ENCODE peak calls at places on chromosomes 4 and X, in seven cellular contexts. C is left lung; P is right lobe of liver; H is HepG2; E is heart right ventricle; L is pancreas; Y is CD4-positive, CD25-positive, alpha-beta regulatory T cell. R is an unnamed sample. For H3K4me1 and H3K36me3, the result is how much of the 10 kb centered on the place peaks cover.

GRCh38 chrX:107542500-107542899 is 85.8 kb upstream of the PRPS1 start:
- ATAC-seq in C (peak), P (no peak), H (peak), E (no peak), L (peak), Y (no peak), R (no peak)

GRCh38 chrX:105610401-105610800 is 211.9 kb upstream of the NRK start:
- ATAC-seq in C (no peak), P (no peak), H (no peak), E (no peak), L (no peak), Y (no peak), R (no peak)

GRCh38 chrX:16785247-16786138 is 773 bp upstream of the TXLNG start:
- ATAC-seq in C (peak), P (peak), H (peak), E (no peak), L (peak), Y (no peak), R (no peak)

GRCh38 chr4:140213116-140213515 is 59.1 kb upstream of the MAML3 start:
- ATAC-seq in C (no peak), P (no peak), H (no peak), E (no peak), L (no peak), Y (no peak), R (no peak)

GRCh38 chr4:183527326-183527725 is 22.5 kb downstream of the ING2 start:
- ATAC-seq in C (no peak), P (no peak), H (no peak), E (no peak), L (no peak), Y (no peak), R (no peak)

GRCh38 chr4:129545599-129546278 is 449.8 kb downstream of the C4orf33 start:
- ATAC-seq in C (peak), P (peak), H (no peak), E (peak), L (peak), Y (no peak), R (peak)

GRCh38 chr4:184287697-184288255 is 70.1 kb upstream of the ENPP6 start:
- ATAC-seq in C (peak), P (peak), H (peak), E (peak), L (peak), Y (no peak), R (peak)

GRCh38 chrX:123846598-123847038 is 13.2 kb upstream of the XIAP start:
- ATAC-seq in C (no peak), P (no peak), H (no peak), E (no peak), L (no peak), Y (no peak), R (no peak)

GRCh38 chr4:1198070-1198844 is 25.9 kb upstream of the SPON2 start:
- ATAC-seq in C (no peak), P (no peak), H (no peak), E (no peak), L (no peak), Y (no peak), R (no peak)

GRCh38 chr4:1201851-1202525 is 29.6 kb upstream of the SPON2 start:
- ATAC-seq in C (peak), P (peak), H (no peak), E (peak), L (peak), Y (peak), R (peak)

GRCh38 chr4:1202526-1203378 is 30.4 kb upstream of the SPON2 start:
- ATAC-seq in C (no peak), P (no peak), H (no peak), E (no peak), L (no peak), Y (no peak), R (no peak)

GRCh38 chr4:1200425-1201035 is 28.1 kb upstream of the SPON2 start:
- ATAC-seq in C (peak), P (no peak), H (no peak), E (peak), L (peak), Y (no peak), R (peak)

GRCh38 chr4:1199556-1200331 is 27.4 kb upstream of the SPON2 start:
- ATAC-seq in C (no peak), P (no peak), H (no peak), E (no peak), L (no peak), Y (no peak), R (no peak)
- H3K4me1 ChIP-seq in C (half or more), P (under half), H (under half), E (under half), L (under half), Y (under half), R (under half)

GRCh38 chrX:7147978-7148824 is at the start of gene PUDP:
- ATAC-seq in C (peak), P (peak), H (peak), E (peak), L (peak), Y (peak), R (peak)

GRCh38 chrX:7145454-7145853 is 2.1 kb upstream of the STS start:
- ATAC-seq in C (no peak), P (peak), H (no peak), E (no peak), L (peak), Y (no peak), R (no peak)

GRCh38 chrX:7146026-7146702 is 1.3 kb upstream of the STS start:
- ATAC-seq in C (no peak), P (peak), H (no peak), E (no peak), L (no peak), Y (no peak), R (no peak)

GRCh38 chrX:7147431-7147977 is at the start of gene STS:
- ATAC-seq in C (peak), P (peak), H (peak), E (peak), L (peak), Y (peak), R (peak)

DNA sequence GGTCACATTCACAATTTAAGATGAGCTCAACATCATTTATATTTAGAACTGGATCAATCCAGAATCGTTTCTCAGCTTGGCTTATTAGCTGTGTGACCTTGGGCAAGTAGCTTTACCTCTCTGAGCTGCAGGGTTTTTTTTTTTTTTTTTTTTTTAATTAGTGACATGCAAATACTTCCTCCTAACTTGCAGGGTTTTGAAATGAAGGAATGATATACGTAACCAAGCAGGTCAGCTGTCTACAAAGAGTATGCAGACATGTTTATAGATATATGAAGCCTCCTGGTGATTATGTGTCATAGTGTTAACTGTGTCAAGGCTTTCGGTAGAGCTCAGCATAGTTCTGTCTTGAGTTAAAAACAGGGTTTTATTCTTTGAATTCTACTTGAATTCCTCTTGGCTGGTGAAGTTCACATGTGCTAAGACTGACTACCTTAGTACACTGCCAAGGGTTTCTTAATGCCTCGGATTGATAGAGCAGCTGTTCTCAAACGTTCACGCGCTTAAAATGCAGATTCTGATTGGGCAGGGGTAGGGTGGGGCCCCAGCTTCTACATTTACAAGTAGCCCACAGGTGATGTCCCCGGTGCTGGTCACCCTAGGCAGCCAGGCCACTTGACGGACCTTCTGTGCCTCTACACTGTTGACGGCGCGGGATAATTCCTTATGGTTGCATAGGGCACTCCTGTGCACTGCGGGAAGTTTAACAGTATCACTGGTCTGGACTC is 645 bp upstream of the STS start:
- ATAC-seq in C (peak), P (peak), H (peak), E (no peak), L (peak), Y (peak), R (no peak)
- H3K27ac ChIP-seq in C (peak), P (peak), H (peak), E (peak), L (peak), Y (peak), R (peak)

GRCh38 chr4:98369322-98369721 is 108.1 kb downstream of the RAP1GDS1 start:
- ATAC-seq in C (no peak), P (no peak), H (no peak), E (no peak), L (no peak), Y (no peak), R (no peak)
- H3K36me3 ChIP-seq in C (under half), P (under half), H (under half), E (under half), L (under half), Y (under half), R (under half)

DNA sequence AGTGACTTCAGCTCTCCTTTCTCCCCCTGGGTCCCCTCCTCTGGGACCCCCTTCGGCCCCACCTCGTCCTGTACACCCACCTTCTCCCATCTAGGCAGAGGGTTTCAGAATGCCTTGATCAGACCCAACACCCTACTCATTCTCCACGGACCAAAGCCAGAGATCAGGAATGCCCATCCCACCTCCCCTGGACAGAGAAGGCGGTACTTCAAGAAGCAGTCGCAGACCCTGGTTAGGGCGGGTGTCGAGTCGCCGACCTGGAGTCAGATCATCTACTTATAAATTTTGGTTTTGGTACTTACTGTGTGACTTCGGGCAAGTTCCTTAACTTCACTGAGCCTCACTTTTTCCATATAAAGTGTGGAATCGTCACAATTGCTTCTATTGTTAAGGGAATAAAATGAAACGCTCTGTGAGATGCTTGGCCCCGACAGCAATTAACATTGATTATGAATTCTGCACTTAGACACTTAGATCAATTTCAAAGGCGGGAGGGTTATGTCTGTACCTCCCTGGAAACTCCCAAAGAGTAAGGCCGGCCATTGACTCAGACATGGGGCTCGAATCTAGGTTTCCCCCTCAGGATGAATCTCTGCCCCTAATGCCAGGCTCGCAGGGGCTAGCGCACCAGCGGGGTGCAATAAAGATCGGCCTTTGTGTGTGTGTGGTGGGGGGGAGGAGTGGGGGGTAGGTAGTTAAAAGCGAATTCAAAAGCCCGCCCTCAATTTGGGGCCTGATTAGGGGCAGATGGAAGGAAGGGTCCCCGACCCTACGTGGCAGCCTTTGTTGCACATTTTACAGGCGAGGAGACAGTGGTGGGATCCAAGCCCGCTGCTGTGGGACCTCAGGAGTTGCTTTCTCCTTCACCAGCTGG is 9.3 kb downstream of the MSX1 start:
- ATAC-seq in C (no peak), P (no peak), H (no peak), E (no peak), L (no peak), Y (no peak), R (no peak)
- H3K4me1 ChIP-seq in C (under half), P (under half), H (under half), E (half or more), L (under half), Y (under half), R (half or more)

DNA sequence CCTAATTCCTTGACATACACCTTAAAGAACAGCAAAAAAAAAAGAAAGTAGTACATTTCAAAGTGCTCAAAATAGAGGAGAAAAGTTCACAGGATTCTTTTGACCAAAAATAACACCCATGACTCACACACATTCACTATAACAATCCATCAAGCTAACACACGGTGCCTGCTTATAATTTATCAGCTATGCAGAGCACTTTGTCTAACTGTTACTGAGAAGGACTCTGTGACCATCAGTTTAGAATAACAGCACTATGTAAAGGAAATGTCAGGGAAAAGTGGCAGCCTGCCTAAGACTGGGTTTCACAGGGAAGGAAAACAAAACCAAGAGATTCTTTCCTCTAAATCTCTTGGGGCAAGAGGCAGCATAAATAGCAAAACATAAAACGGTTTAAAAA is 54.8 kb downstream of the CCDC149 start:
- ATAC-seq in C (peak), P (peak), H (no peak), E (peak), L (peak), Y (no peak), R (peak)
- H3K27ac ChIP-seq in C (no peak), P (no peak), H (no peak), E (peak), L (no peak), Y (no peak), R (peak)

GRCh38 chr4:10090467-10091250 is 25.9 kb downstream of the WDR1 start:
- ATAC-seq in C (no peak), P (no peak), H (no peak), E (no peak), L (no peak), Y (no peak), R (no peak)
- H3K36me3 ChIP-seq in C (half or more), P (under half), H (half or more), E (half or more), L (under half), Y (half or more), R (half or more)

GRCh38 chr4:164803702-164804101 is 49.8 kb downstream of the SMIM31 start:
- ATAC-seq in C (no peak), P (no peak), H (no peak), E (no peak), L (no peak), Y (no peak), R (no peak)
- H3K4me1 ChIP-seq in C (under half), P (under half), H (under half), E (under half), L (under half), Y (under half), R (under half)

GRCh38 chr4:176957353-176958118 is 164.8 kb upstream of the VEGFC start:
- ATAC-seq in C (no peak), P (no peak), H (no peak), E (no peak), L (no peak), Y (no peak), R (no peak)
- H3K27ac ChIP-seq in C (no peak), P (no peak), H (no peak), E (no peak), L (no peak), Y (no peak), R (no peak)

GRCh38 chr4:169135776-169136175 is 125.7 kb upstream of the CBR4 start:
- ATAC-seq in C (no peak), P (no peak), H (no peak), E (no peak), L (no peak), Y (no peak), R (no peak)
- H3K36me3 ChIP-seq in C (under half), P (under half), H (under half), E (under half), L (under half), Y (under half), R (under half)